ENCODE peak calls at places on chromosomes 1 and 21, in five cellular contexts. O is mucosa of descending colon, B is dermis microvascular lymphatic vessel endothelial cell, C is small intestine, E is fibroblast of the conjunctiva. X is an unnamed sample.

GRCh38 chr1:228146761-228147693 is 2.7 kb upstream of the GJC2 start:
- DNase-seq in B (no peak), E (no peak), C (no peak), O (no peak), X (no peak)

GRCh38 chr1:40870135-40870728 is 8.1 kb upstream of the CITED4 start:
- DNase-seq in O (no peak), C (no peak), B (no peak), E (no peak), X (no peak)

GRCh38 chr1:75522389-75522788 is 88.5 kb downstream of the SLC44A5 start:
- DNase-seq in O (no peak), C (no peak), B (no peak), E (no peak), X (no peak)

GRCh38 chr1:93734999-93735398 is 53.4 kb upstream of the BCAR3 start:
- DNase-seq in E (no peak), C (no peak), B (no peak), O (no peak), X (no peak)

GRCh38 chr1:155940993-155941844 is at the start of gene RXFP4:
- DNase-seq in E (no peak), C (peak; percentile 88), O (peak; percentile 90), B (no peak), X (no peak)

GRCh38 chr1:3880429-3881190 is 19.5 kb downstream of the C1orf174 start:
- DNase-seq in C (no peak), B (no peak), O (no peak), E (no peak), X (no peak)

GRCh38 chr1:89598450-89599331 is 34.2 kb upstream of the LRRC8C start:
- DNase-seq in O (no peak), E (peak; percentile 33), B (peak; percentile 26), C (peak; percentile 64), X (no peak)

GRCh38 chr1:60541831-60542532 is 468.4 kb upstream of the C1orf87 start:
- DNase-seq in E (no peak), B (no peak), C (no peak), O (no peak), X (no peak)

GRCh38 chr1:184748767-184749166 is 5.9 kb downstream of the EDEM3 start:
- DNase-seq in C (no peak), E (no peak), O (no peak), B (no peak), X (no peak)

GRCh38 chr21:34078915-34079314 is 5.5 kb downstream of the MRPS6 start:
- DNase-seq in O (no peak), C (peak; percentile 30), B (peak; percentile 45), E (no peak), X (no peak)

GRCh38 chr1:8040586-8040985 is 14.5 kb upstream of the ERRFI1 start:
- DNase-seq in C (peak; percentile 85), B (no peak), E (peak; percentile 97), O (no peak), X (peak; percentile 90)

GRCh38 chr1:113415256-113416189 is 25.2 kb downstream of the MAGI3 start:
- DNase-seq in E (no peak), O (no peak), C (no peak), B (no peak), X (no peak)

GRCh38 chr1:164723296-164723731 is 164.3 kb downstream of the PBX1 start:
- DNase-seq in E (no peak), O (no peak), B (no peak), C (no peak), X (no peak)

GRCh38 chr1:21937372-21938121 is 437 bp upstream of the HSPG2 start:
- DNase-seq in C (peak; percentile 69), O (peak; percentile 86), E (peak; percentile 50), B (peak; percentile 58), X (no peak)

X was measured in epithelial cell of proximal tubule.